ENCODE peak calls at places on chromosomes 7 and 10, in seven cellular contexts. L is fibroblast of pulmonary artery, Q is mesenchymal stem cell, J is aorta, P is colonic mucosa, W is hepatocyte, U is adrenal gland. R is an unnamed sample.

GRCh38 chr7:154832557-154833138 is 170.3 kb downstream of the PAXIP1 start:
- DNase-seq in U (peak; percentile 19), P (peak; percentile 55), Q (peak; percentile 36), J (no peak), W (peak; percentile 68), L (no peak), R (peak; percentile 62)

GRCh38 chr7:34837826-34838225 is 179.8 kb downstream of the NPSR1 start:
- DNase-seq in W (no peak), P (no peak), L (peak; percentile 21), J (no peak), U (no peak), Q (no peak), R (no peak)

GRCh38 chr10:6669269-6669859 is 89.3 kb upstream of the PRKCQ start:
- DNase-seq in U (no peak), Q (peak; percentile 67), J (no peak), P (peak; percentile 21), L (peak; percentile 80), W (peak; percentile 63), R (peak; percentile 72)

GRCh38 chr7:99314504-99314903 is 11.2 kb upstream of the ARPC1A start:
- DNase-seq in J (no peak), Q (no peak), L (no peak), P (peak; percentile 86), U (no peak), W (no peak), R (no peak)

GRCh38 chr7:106793015-106793651 is 71.9 kb upstream of the PIK3CG start:
- DNase-seq in P (no peak), Q (peak; percentile 33), U (no peak), L (peak; percentile 35), J (no peak), W (peak; percentile 62), R (peak; percentile 23)

GRCh38 chr7:73778801-73779389 is 8.8 kb upstream of the CLDN3 start:
- DNase-seq in U (no peak), P (no peak), L (no peak), J (peak; percentile 31), W (no peak), Q (no peak), R (no peak)

GRCh38 chr10:17257466-17258321 is 29.7 kb downstream of the VIM start:
- DNase-seq in J (no peak), U (peak; percentile 63), P (peak; percentile 74), Q (peak; percentile 82), L (peak; percentile 89), W (peak; percentile 85), R (peak; percentile 70)

GRCh38 chr7:151742713-151743480 is 134.0 kb downstream of the PRKAG2 start:
- DNase-seq in U (no peak), L (no peak), W (no peak), Q (no peak), J (no peak), P (no peak), R (no peak)

GRCh38 chr10:689433-690226 is at the start of gene DIP2C:
- DNase-seq in L (peak; percentile 81), Q (peak; percentile 79), J (peak; percentile 92), W (peak; percentile 94), P (peak; percentile 44), U (peak; percentile 81), R (no peak)

GRCh38 chr7:151351027-151351426 is 9.4 kb downstream of the NUB1 start:
- DNase-seq in Q (no peak), J (no peak), L (no peak), W (no peak), U (no peak), P (peak; percentile 32), R (no peak)

GRCh38 chr10:14244801-14245211 is 85.9 kb downstream of the FRMD4A start:
- DNase-seq in W (no peak), Q (peak; percentile 41), L (peak; percentile 24), J (no peak), P (no peak), U (no peak), R (no peak)

DNA sequence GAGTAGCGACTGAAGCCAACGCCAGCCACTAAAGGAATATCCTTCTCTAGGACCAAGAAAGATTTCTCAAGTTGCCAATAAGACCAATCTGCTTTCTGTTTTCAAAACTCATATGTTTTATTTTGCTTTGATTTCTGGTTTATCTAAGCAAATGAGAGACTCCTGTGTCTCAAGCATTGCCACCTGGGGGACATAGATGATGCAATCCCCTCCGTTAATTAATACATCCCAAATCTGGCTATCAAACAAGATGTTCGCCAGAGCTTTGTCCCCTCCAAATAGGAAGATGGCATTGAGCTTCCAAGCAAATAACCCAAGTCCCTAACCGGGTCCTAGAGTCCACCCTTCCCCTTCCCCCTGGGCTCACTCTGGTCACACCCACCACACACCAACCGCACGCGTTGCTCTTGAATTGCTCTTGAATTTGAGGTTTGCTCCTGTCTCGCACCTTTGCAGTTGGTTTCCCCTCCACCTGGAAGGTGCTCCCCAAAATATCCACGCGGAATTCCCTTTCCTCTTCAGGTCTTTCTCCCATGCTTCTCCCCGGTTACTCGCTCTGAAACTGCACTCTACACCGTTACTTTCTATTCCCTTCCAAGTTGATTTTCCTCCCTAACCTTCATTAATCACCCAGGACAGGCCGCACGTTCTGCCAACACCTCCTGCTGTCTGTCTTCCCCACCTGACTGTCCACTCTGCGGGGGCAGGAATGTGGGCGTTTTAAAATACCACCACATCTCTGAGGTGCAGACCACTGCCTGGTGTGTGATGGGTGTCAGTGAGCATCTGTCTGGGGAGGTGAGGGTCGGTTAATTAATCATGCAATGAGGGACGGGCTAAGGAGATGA is 64.1 kb upstream of the RNF32 start:
- DNase-seq in P (no peak), U (no peak), W (no peak), J (no peak), L (no peak), Q (no peak), R (no peak)
- H3K4me3 ChIP-seq in P (no peak overlapping the region), U (no peak overlapping the region), W (no peak overlapping the region), J (no peak overlapping the region), L (no peak overlapping the region), Q (no peak overlapping the region), R (no peak overlapping the region)

DNA sequence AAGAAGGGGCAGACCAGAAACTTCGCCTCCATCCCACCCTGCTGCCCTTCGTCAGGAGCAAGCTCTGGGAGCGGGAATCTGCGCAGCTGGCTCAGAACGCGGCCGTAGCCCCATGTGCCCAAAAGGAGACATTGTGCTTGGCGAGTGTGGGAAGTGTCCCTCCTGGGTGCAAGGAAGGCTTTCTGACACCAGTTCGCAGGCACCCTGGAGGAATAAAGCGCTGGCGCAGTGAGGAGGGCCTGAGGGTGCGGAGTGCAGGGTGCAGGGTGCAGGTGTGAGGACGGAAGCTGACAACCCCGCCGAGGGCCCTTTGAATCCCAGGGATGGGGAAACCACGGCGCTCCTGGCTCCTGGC is 811 bp downstream of the SLIT1 start:
- DNase-seq in Q (no peak), J (peak; percentile 62), W (no peak), P (no peak), U (no peak), L (no peak), R (no peak)
- H3K4me3 ChIP-seq in Q (no peak overlapping the region), J (no peak overlapping the region), W (no peak overlapping the region), P (no peak overlapping the region), U (no peak overlapping the region), L (no peak overlapping the region), R (peak overlapping the region; percentile 89)

GRCh38 chr10:3805227-3805790 is 20.3 kb upstream of the KLF6 start:
- DNase-seq in J (no peak), Q (peak; percentile 98), L (peak; percentile 93), W (no peak), P (no peak), U (no peak), R (no peak)

GRCh38 chr10:3803295-3803883 is 18.4 kb upstream of the KLF6 start:
- DNase-seq in P (no peak), W (peak; percentile 71), Q (peak; percentile 72), J (no peak), L (peak; percentile 56), U (no peak), R (no peak)

GRCh38 chr10:3805791-3806381 is 20.9 kb upstream of the KLF6 start:
- DNase-seq in J (no peak), P (no peak), Q (peak; percentile 91), U (no peak), L (peak; percentile 88), W (peak; percentile 40), R (no peak)

GRCh38 chr10:3802526-3803002 is 17.6 kb upstream of the KLF6 start:
- DNase-seq in J (no peak), Q (no peak), U (no peak), P (no peak), L (no peak), W (no peak), R (no peak)

DNA sequence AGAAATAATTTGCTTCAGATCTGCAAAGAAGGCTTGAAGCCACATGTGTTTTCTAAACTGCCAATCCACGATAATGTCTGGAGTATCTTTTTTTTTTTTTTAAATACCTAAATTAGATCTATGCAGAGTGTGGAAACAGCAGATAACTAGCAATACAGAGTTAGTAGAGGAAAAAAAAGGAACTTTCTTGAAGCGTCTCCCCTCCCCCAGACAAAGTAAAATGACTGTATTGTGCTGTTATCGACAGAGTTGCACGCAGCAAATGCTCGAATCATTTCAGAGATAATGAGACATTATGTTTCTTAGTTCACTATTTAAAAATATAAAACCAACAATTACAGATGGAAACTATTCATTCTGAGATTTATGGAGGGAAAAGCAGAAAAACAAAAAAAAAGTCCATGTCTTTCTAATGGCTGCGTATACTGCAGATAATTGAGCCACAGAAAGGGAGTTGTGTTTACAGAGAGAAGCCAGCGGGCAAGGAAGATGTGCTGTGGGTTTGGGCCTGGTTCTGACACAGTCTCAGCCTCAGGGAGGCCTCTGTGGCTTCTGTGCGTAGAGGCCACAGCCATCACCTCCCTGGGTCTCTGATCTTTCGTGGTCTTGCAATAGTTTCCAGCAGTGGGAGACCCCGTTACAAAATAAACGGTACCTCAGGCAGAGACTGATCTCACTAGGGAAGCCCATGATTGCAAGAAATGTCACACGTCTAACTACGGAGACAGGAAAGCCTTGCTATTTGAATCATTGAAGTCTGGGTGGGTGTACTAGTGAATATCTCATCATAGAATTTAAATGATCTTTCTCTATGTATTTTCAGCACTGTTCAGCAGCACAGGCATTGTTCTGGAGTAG is 19.1 kb upstream of the KLF6 start:
- DNase-seq in U (no peak), J (no peak), Q (peak; percentile 90), W (no peak), P (no peak), L (peak; percentile 63), R (no peak)
- H3K4me3 ChIP-seq in U (no peak overlapping the region), J (no peak overlapping the region), Q (no peak overlapping the region), W (no peak overlapping the region), P (no peak overlapping the region), L (no peak overlapping the region), R (no peak overlapping the region)

GRCh38 chr7:130939285-130940095 is 205.5 kb upstream of the KLF14 start:
- DNase-seq in Q (no peak), P (no peak), L (no peak), U (no peak), W (no peak), J (no peak), R (no peak)

GRCh38 chr7:130937016-130937415 is 203.0 kb upstream of the KLF14 start:
- DNase-seq in W (no peak), L (no peak), J (no peak), Q (no peak), U (no peak), P (no peak), R (no peak)

GRCh38 chr7:130940326-130940725 is 206.3 kb upstream of the KLF14 start:
- DNase-seq in Q (no peak), U (no peak), W (no peak), P (no peak), J (no peak), L (no peak), R (no peak)

GRCh38 chr7:130937830-130938229 is 203.8 kb upstream of the KLF14 start:
- DNase-seq in U (no peak), Q (no peak), P (no peak), L (no peak), J (no peak), W (no peak), R (no peak)

GRCh38 chr7:130938661-130939060 is 204.7 kb upstream of the KLF14 start:
- DNase-seq in Q (no peak), W (no peak), P (no peak), U (no peak), L (no peak), J (no peak), R (no peak)
- H3K4me3 ChIP-seq in Q (peak overlapping the region; percentile 75), W (no peak overlapping the region), P (no peak overlapping the region), U (no peak overlapping the region), L (no peak overlapping the region), J (no peak overlapping the region), R (no peak overlapping the region)

GRCh38 chr10:18660816-18661431 is 1.7 kb downstream of the ARL5B start:
- DNase-seq in W (no peak), U (no peak), L (no peak), Q (no peak), P (no peak), J (no peak), R (no peak)
- H3K4me3 ChIP-seq in W (peak overlapping the region; percentile 82), U (peak overlapping the region; percentile 56), L (peak overlapping the region; percentile 93), Q (peak overlapping the region; percentile 89), P (peak overlapping the region; percentile 87), J (no peak overlapping the region), R (peak overlapping the region; percentile 76)